ENCODE peak calls at places on chromosome 9, in eight cellular contexts. F, S, J, N, K, V, R and B are unnamed samples.
A peak's percentile ranks its signal among the peaks of the same experiment; 100 is the strongest.

GRCh38 chr9:124613849-124614248 is 106.7 kb upstream of the NR5A1 start:
- DNase-seq in F (no peak), S (no peak), J (no peak), N (no peak), K (no peak), V (no peak), R (no peak), B (no peak)

GRCh38 chr9:127128341-127129072 is 6.1 kb upstream of the ANGPTL2 start:
- DNase-seq in F (no peak), S (peak; percentile 56), J (no peak), N (peak; percentile 79), K (no peak), V (peak; percentile 42), R (no peak), B (no peak)

GRCh38 chr9:136571525-136571924 is 25.7 kb upstream of the NOTCH1 start:
- DNase-seq in F (no peak), S (no peak), J (no peak), N (no peak), K (no peak), V (no peak), R (no peak), B (no peak)

GRCh38 chr9:119968837-119969707 is 599.8 kb upstream of the BRINP1 start:
- DNase-seq in F (peak; percentile 35), S (peak; percentile 36), J (peak; percentile 76), N (peak; percentile 67), K (peak; percentile 86), V (peak; percentile 14), R (peak; percentile 42), B (no peak)

GRCh38 chr9:95516736-95517558 is at the start of gene PTCH1:
- DNase-seq in F (peak; percentile 27), S (no peak), J (no peak), N (peak; percentile 36), K (no peak), V (no peak), R (peak; percentile 25), B (peak; percentile 45)

GRCh38 chr9:114906922-114907571 is 23.3 kb downstream of the TNFSF8 start:
- DNase-seq in F (no peak), S (no peak), J (no peak), N (no peak), K (no peak), V (no peak), R (peak; percentile 66), B (no peak)

GRCh38 chr9:33289501-33289900 is 815 bp upstream of the NFX1 start:
- DNase-seq in F (no peak), S (no peak), J (no peak), N (no peak), K (no peak), V (no peak), R (no peak), B (no peak)

GRCh38 chr9:133367778-133368177 is 8.1 kb downstream of the SURF4 start:
- DNase-seq in F (no peak), S (no peak), J (no peak), N (no peak), K (no peak), V (no peak), R (no peak), B (no peak)

GRCh38 chr9:11805969-11806368 is 887.2 kb upstream of the TYRP1 start:
- DNase-seq in F (no peak), S (no peak), J (no peak), N (no peak), K (no peak), V (no peak), R (no peak), B (no peak)

GRCh38 chr9:105957830-105958229 is 263.5 kb downstream of the TMEM38B start:
- DNase-seq in F (no peak), S (no peak), J (no peak), N (no peak), K (no peak), V (no peak), R (no peak), B (peak; percentile 3)

GRCh38 chr9:72952914-72953313 is at the start of gene ALDH1A1:
- DNase-seq in F (no peak), S (no peak), J (peak; percentile 42), N (no peak), K (no peak), V (no peak), R (no peak), B (no peak)

GRCh38 chr9:21559402-21560280 is 77.5 kb upstream of the IFNE start:
- DNase-seq in F (peak; percentile 54), S (no peak), J (no peak), N (no peak), K (no peak), V (no peak), R (no peak), B (peak; percentile 83)

GRCh38 chr9:91758491-91758981 is 191.5 kb downstream of the ROR2 start:
- DNase-seq in F (peak; percentile 24), S (no peak), J (no peak), N (no peak), K (peak; percentile 60), V (no peak), R (peak; percentile 20), B (peak; percentile 21)

GRCh38 chr9:105713260-105713938 is 19.1 kb downstream of the TMEM38B start:
- DNase-seq in F (no peak), S (no peak), J (no peak), N (no peak), K (no peak), V (no peak), R (no peak), B (no peak)

GRCh38 chr9:91809581-91810285 is 140.3 kb downstream of the ROR2 start:
- DNase-seq in F (no peak), S (no peak), J (no peak), N (no peak), K (peak; percentile 42), V (no peak), R (no peak), B (no peak)

GRCh38 chr9:133954862-133955529 is 37.1 kb downstream of the VAV2 start:
- DNase-seq in F (no peak), S (no peak), J (no peak), N (no peak), K (no peak), V (no peak), R (no peak), B (no peak)

GRCh38 chr9:3035594-3036389 is 191.9 kb upstream of the PUM3 start:
- DNase-seq in F (no peak), S (no peak), J (no peak), N (no peak), K (no peak), V (no peak), R (no peak), B (no peak)

GRCh38 chr9:124477211-124478013 is 27.2 kb downstream of the ADGRD2 start:
- DNase-seq in F (no peak), S (no peak), J (no peak), N (no peak), K (no peak), V (no peak), R (peak; percentile 60), B (no peak)

GRCh38 chr9:6923081-6923480 is 165.3 kb downstream of the KDM4C start:
- DNase-seq in F (no peak), S (no peak), J (no peak), N (no peak), K (no peak), V (no peak), R (no peak), B (no peak)

GRCh38 chr9:81565144-81565543 is 124.2 kb downstream of the TLE1 start:
- DNase-seq in F (no peak), S (no peak), J (no peak), N (no peak), K (no peak), V (no peak), R (no peak), B (no peak)

GRCh38 chr9:110731437-110732028 is 62.9 kb downstream of the MUSK start:
- DNase-seq in F (no peak), S (no peak), J (no peak), N (no peak), K (no peak), V (no peak), R (no peak), B (no peak)

GRCh38 chr9:6272229-6272597 is 56.0 kb upstream of the TPD52L3 start:
- DNase-seq in F (no peak), S (no peak), J (peak; percentile 34), N (no peak), K (no peak), V (peak; percentile 83), R (no peak), B (no peak)

GRCh38 chr9:137482094-137482781 is 23.1 kb upstream of the NSMF start:
- DNase-seq in F (no peak), S (no peak), J (no peak), N (no peak), K (peak; percentile 89), V (peak; percentile 28), R (no peak), B (peak; percentile 71)

GRCh38 chr9:87854563-87854962 is 28.1 kb upstream of the SPATA31E1 start:
- DNase-seq in F (no peak), S (no peak), J (no peak), N (no peak), K (no peak), V (no peak), R (no peak), B (no peak)

GRCh38 chr9:34430843-34431437 is 27.4 kb downstream of the FAM219A start:
- DNase-seq in F (no peak), S (no peak), J (peak; percentile 32), N (peak; percentile 83), K (peak; percentile 38), V (peak; percentile 48), R (peak; percentile 92), B (peak; percentile 75)

GRCh38 chr9:9142001-9142400 is 1342.4 kb upstream of the DMAC1 start:
- DNase-seq in F (no peak), S (no peak), J (no peak), N (no peak), K (no peak), V (no peak), R (peak; percentile 85), B (no peak)

GRCh38 chr9:136016221-136016881 is 55.2 kb upstream of the UBAC1 start:
- DNase-seq in F (no peak), S (no peak), J (no peak), N (peak; percentile 11), K (no peak), V (no peak), R (no peak), B (no peak)

GRCh38 chr9:135253305-135254004 is 166.0 kb downstream of the OLFM1 start:
- DNase-seq in F (no peak), S (no peak), J (no peak), N (no peak), K (peak; percentile 39), V (no peak), R (no peak), B (no peak)

GRCh38 chr9:112174965-112175795 is at the start of gene SUSD1:
- DNase-seq in F (no peak), S (no peak), J (peak; percentile 37), N (peak; percentile 58), K (peak; percentile 45), V (no peak), R (peak; percentile 43), B (no peak)

GRCh38 chr9:94759937-94760336 is 33.4 kb downstream of the AOPEP start:
- DNase-seq in F (no peak), S (no peak), J (no peak), N (no peak), K (no peak), V (no peak), R (no peak), B (no peak)

GRCh38 chr9:110156902-110157301 is 51.1 kb downstream of the C9orf152 start:
- DNase-seq in F (no peak), S (no peak), J (no peak), N (no peak), K (no peak), V (no peak), R (no peak), B (no peak)

GRCh38 chr9:129702563-129702962 is 37.1 kb downstream of the PRRX2 start:
- DNase-seq in F (no peak), S (no peak), J (peak; percentile 71), N (no peak), K (peak; percentile 62), V (no peak), R (no peak), B (peak; percentile 55)

GRCh38 chr9:4301971-4302427 is 2.1 kb upstream of the GLIS3 start:
- DNase-seq in F (peak; percentile 24), S (peak; percentile 59), J (peak; percentile 42), N (peak; percentile 53), K (peak; percentile 55), V (peak; percentile 100), R (no peak), B (peak; percentile 55)

GRCh38 chr9:80650964-80651555 is 1038.3 kb downstream of the TLE1 start:
- DNase-seq in F (no peak), S (no peak), J (no peak), N (no peak), K (no peak), V (peak; percentile 14), R (no peak), B (no peak)